ENCODE peak calls at places on chromosome X, in seven cellular contexts. X is fibroblast of lung, J is cardiac muscle cell, A is ovary, B is PC-3, H is pancreas, M is psoas muscle. C is an unnamed sample.
A peak's percentile ranks its signal among the peaks of the same experiment; 100 is the strongest.

GRCh38 chrX:110250847-110251246 is 67.0 kb downstream of the AMMECR1 start:
- DNase-seq in X (no peak), A (no peak), J (peak; percentile 33), H (no peak), B (no peak), M (no peak), C (no peak)

GRCh38 chrX:1031521-1032430 is 180.7 kb downstream of the CRLF2 start:
- DNase-seq in A (no peak), X (no peak), M (no peak), H (no peak), J (no peak), B (no peak), C (no peak)

GRCh38 chrX:132612990-132613564 is 124.2 kb upstream of the MBNL3 start:
- DNase-seq in X (peak; percentile 6), J (peak; percentile 81), A (peak; percentile 40), H (peak; percentile 12), M (peak; percentile 67), B (peak; percentile 61), C (peak; percentile 6)

GRCh38 chrX:30196322-30196721 is 19.0 kb upstream of the MAGEB2 start:
- DNase-seq in H (no peak), A (no peak), X (peak; percentile 4), M (no peak), J (peak; percentile 48), B (peak; percentile 38), C (no peak)

GRCh38 chrX:125883169-125883568 is 282.9 kb downstream of the DCAF12L2 start:
- DNase-seq in M (no peak), J (no peak), X (no peak), H (no peak), A (no peak), B (no peak), C (no peak)

GRCh38 chrX:129318375-129318774 is 204.9 kb downstream of the SMARCA1 start:
- DNase-seq in X (peak; percentile 7), B (peak; percentile 37), H (no peak), M (no peak), A (no peak), J (peak; percentile 0), C (no peak)

GRCh38 chrX:106928227-106928626 is 8.0 kb downstream of the CLDN2 start:
- DNase-seq in X (no peak), M (no peak), A (no peak), H (no peak), B (no peak), J (no peak), C (no peak)

GRCh38 chrX:130497531-130497930 is 95.7 kb downstream of the RBMX2 start:
- DNase-seq in M (no peak), J (no peak), B (no peak), H (no peak), A (no peak), X (no peak), C (no peak)

GRCh38 chrX:47380268-47380667 is 9.9 kb downstream of the ZNF157 start:
- DNase-seq in M (no peak), J (no peak), A (no peak), H (no peak), X (no peak), B (peak; percentile 62), C (peak; percentile 62)
- H3K27ac ChIP-seq in M (no peak overlapping the region), J (no peak overlapping the region), A (no peak overlapping the region), H (no peak overlapping the region), X (no peak overlapping the region), B (no peak overlapping the region), C (no peak overlapping the region)

GRCh38 chrX:127037179-127037578 is 217.7 kb downstream of the PRR32 start:
- DNase-seq in B (peak; percentile 9), J (no peak), H (no peak), A (no peak), X (no peak), M (no peak), C (no peak)

DNA sequence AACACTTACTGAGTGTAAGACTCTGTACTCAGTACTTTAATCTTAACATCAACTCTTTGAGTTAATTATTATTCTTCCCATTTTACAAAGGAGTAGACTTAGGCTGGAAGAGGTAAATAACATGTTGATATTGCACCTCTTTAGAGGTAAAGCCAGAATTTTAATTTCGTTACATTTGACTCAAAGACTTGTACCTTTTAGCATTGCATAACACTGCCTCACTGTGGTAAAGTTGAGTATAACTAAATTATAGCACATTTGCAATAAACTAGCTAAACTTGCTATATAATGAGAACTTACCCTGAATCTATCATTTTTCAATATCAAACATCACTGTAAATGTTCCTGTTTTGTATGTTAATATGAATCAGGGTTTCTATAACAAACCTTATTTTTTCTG is 218.5 kb downstream of the PRR32 start:
- DNase-seq in J (peak; percentile 16), M (no peak), A (no peak), B (peak; percentile 6), X (no peak), H (no peak), C (no peak)
- TF ChIP-seq CTCF in J (no peak), M (no peak), A (peak; percentile 54), B (peak; percentile 38), X (no peak), H (no peak), C (no peak)

GRCh38 chrX:155505296-155505695 is 46.9 kb upstream of the F8A3 start:
- DNase-seq in H (no peak), M (no peak), J (no peak), B (no peak), X (no peak), A (no peak), C (no peak)
- H3K9me3 ChIP-seq in H (no peaks in the 10 kb centered on the region), M (no peaks in the 10 kb centered on the region), J (no peaks in the 10 kb centered on the region), B (no peaks in the 10 kb centered on the region), X (no peaks in the 10 kb centered on the region), A (no peaks in the 10 kb centered on the region), C (no peaks in the 10 kb centered on the region)

GRCh38 chrX:32871636-32872035 is 339.7 kb downstream of the DMD start:
- DNase-seq in M (no peak), X (no peak), J (no peak), H (no peak), A (no peak), B (no peak), C (no peak)
- H3K27ac ChIP-seq in M (peak overlapping the region; percentile 77), X (no peak overlapping the region), J (no peak overlapping the region), H (no peak overlapping the region), A (no peak overlapping the region), B (no peak overlapping the region), C (no peak overlapping the region)

C was measured in CD4-positive, alpha-beta T cell.